ENCODE peak calls at places on chromosomes 12 and 14, in six cellular contexts. B is COR-L47; W is T follicular helper cell; K is stomach; V is HTR-8/SVneo; N is stimulated activated naive CD4-positive, alpha-beta T cell. P is an unnamed sample.

GRCh38 chr14:72652179-72652578 is 241.7 kb downstream of the DPF3 start:
- DNase-seq in V (no peak), K (no peak), W (no peak), N (no peak), B (no peak), P (peak; percentile 61)

GRCh38 chr14:89240414-89240813 is 176.6 kb downstream of the FOXN3 start:
- DNase-seq in V (no peak), N (no peak), W (no peak), B (no peak), K (no peak), P (no peak)

GRCh38 chr14:93035917-93036651 is 79.6 kb downstream of the ITPK1 start:
- DNase-seq in N (no peak), K (no peak), V (peak; percentile 48), W (no peak), B (no peak), P (peak; percentile 39)

GRCh38 chr12:115752151-115752550 is 525.3 kb downstream of the MED13L start:
- DNase-seq in B (no peak), K (no peak), N (no peak), V (no peak), W (no peak), P (no peak)

GRCh38 chr14:38404616-38405015 is 148.7 kb upstream of the CLEC14A start:
- DNase-seq in K (no peak), V (no peak), N (no peak), W (no peak), B (no peak), P (no peak)

GRCh38 chr14:94936901-94937321 is 167.0 kb upstream of the GSC start:
- DNase-seq in W (no peak), K (peak; percentile 28), B (no peak), V (no peak), N (no peak), P (no peak)

GRCh38 chr14:80678436-80678835 is 263.1 kb downstream of the CEP128 start:
- DNase-seq in W (no peak), N (no peak), B (no peak), V (peak; percentile 5), K (no peak), P (no peak)

GRCh38 chr14:68535404-68536024 is 257.4 kb downstream of the ZFP36L1 start:
- DNase-seq in K (no peak), N (no peak), B (no peak), W (no peak), V (peak; percentile 79), P (no peak)

GRCh38 chr14:52219488-52220084 is 47.9 kb upstream of the PTGDR start:
- DNase-seq in W (no peak), V (no peak), B (no peak), N (no peak), K (no peak), P (no peak)

GRCh38 chr12:44000309-44000952 is 164.6 kb downstream of the TMEM117 start:
- DNase-seq in N (no peak), K (no peak), V (peak; percentile 5), W (no peak), B (peak; percentile 45), P (no peak)

GRCh38 chr12:71455028-71455737 is 15.6 kb downstream of the LGR5 start:
- DNase-seq in V (no peak), B (peak; percentile 94), W (no peak), N (no peak), K (no peak), P (no peak)

GRCh38 chr12:57242691-57243454 is 8.1 kb downstream of the STAC3 start:
- DNase-seq in V (peak; percentile 66), B (peak; percentile 89), N (peak; percentile 56), W (peak; percentile 36), K (peak; percentile 63), P (peak; percentile 83)

GRCh38 chr14:36227802-36228201 is 51.3 kb upstream of the PTCSC3 start:
- DNase-seq in K (peak; percentile 37), W (no peak), B (no peak), N (no peak), V (no peak), P (no peak)

GRCh38 chr12:106301611-106302321 is 767 bp upstream of the TCP11L2 start:
- DNase-seq in B (peak; percentile 67), W (peak; percentile 82), K (peak; percentile 95), N (peak; percentile 83), V (peak; percentile 27), P (peak; percentile 11)

GRCh38 chr14:35341454-35342159 is 49.4 kb downstream of the PSMA6 start:
- DNase-seq in W (no peak), K (peak; percentile 99), N (peak; percentile 5), B (peak; percentile 96), V (peak; percentile 80), P (peak; percentile 35)

GRCh38 chr14:104582005-104582404 is 2.4 kb downstream of the C14orf180 start:
- DNase-seq in K (peak; percentile 60), N (no peak), V (no peak), W (no peak), B (no peak), P (no peak)

GRCh38 chr12:116282371-116283286 is 5.1 kb upstream of the MED13L start:
- DNase-seq in W (no peak), V (no peak), K (no peak), N (no peak), B (no peak), P (no peak)

GRCh38 chr14:70000601-70001000 is 121.4 kb downstream of the SMOC1 start:
- DNase-seq in B (no peak), W (no peak), N (no peak), K (no peak), V (no peak), P (no peak)

GRCh38 chr14:61562321-61563161 is 132.8 kb upstream of the HIF1A start:
- DNase-seq in W (no peak), K (no peak), B (no peak), V (peak; percentile 100), N (no peak), P (no peak)

GRCh38 chr12:109535231-109535862 is 38.0 kb downstream of the MMAB start:
- DNase-seq in K (no peak), B (no peak), W (no peak), N (no peak), V (no peak), P (no peak)

GRCh38 chr12:6626654-6627283 is 9.0 kb downstream of the LPAR5 start:
- DNase-seq in N (no peak), K (no peak), W (no peak), V (no peak), B (no peak), P (no peak)

GRCh38 chr14:90132821-90133570 is 71.2 kb downstream of the KCNK13 start:
- DNase-seq in B (no peak), N (no peak), K (no peak), V (no peak), W (no peak), P (no peak)

GRCh38 chr12:67069451-67070306 is 199.5 kb upstream of the CAND1 start:
- DNase-seq in N (peak; percentile 29), K (peak; percentile 41), W (peak; percentile 9), V (peak; percentile 10), B (peak; percentile 58), P (peak; percentile 15)

GRCh38 chr12:67649165-67650126 is 901 bp downstream of the DYRK2 start:
- DNase-seq in B (peak; percentile 47), W (no peak), K (peak; percentile 43), N (peak; percentile 56), V (no peak), P (peak; percentile 24)

GRCh38 chr14:32307881-32308582 is 21.1 kb upstream of the AKAP6 start:
- DNase-seq in N (no peak), B (peak; percentile 37), W (no peak), V (no peak), K (peak; percentile 26), P (no peak)

GRCh38 chr12:57434517-57435223 is at the start of gene INHBC:
- DNase-seq in B (no peak), N (no peak), W (no peak), V (no peak), K (no peak), P (no peak)

GRCh38 chr14:22549981-22550670 is 38.9 kb downstream of the DAD1 start:
- DNase-seq in B (no peak), V (no peak), N (peak; percentile 50), K (no peak), W (peak; percentile 57), P (no peak)

GRCh38 chr12:122028601-122029560 is 7.2 kb downstream of the BCL7A start:
- DNase-seq in B (peak; percentile 52), V (no peak), N (no peak), W (no peak), K (no peak), P (no peak)

GRCh38 chr14:31435276-31435675 is 14.9 kb upstream of the HEATR5A start:
- DNase-seq in K (no peak), N (no peak), V (no peak), B (no peak), W (no peak), P (peak; percentile 48)

GRCh38 chr14:30550335-30550734 is 8.6 kb upstream of the G2E3 start:
- DNase-seq in W (no peak), V (no peak), K (no peak), N (no peak), B (no peak), P (no peak)

GRCh38 chr14:99326041-99326710 is 54.2 kb upstream of the BCL11B start:
- DNase-seq in B (no peak), W (no peak), N (no peak), K (no peak), V (no peak), P (no peak)

GRCh38 chr14:105193916-105194782 is 13.0 kb upstream of the NUDT14 start:
- DNase-seq in B (peak; percentile 98), N (peak; percentile 24), K (no peak), W (no peak), V (no peak), P (no peak)